ENCODE peak calls at places on chromosomes 13 and 19, in five cellular contexts. One of them, this sample, is unnamed.
A peak's percentile ranks its signal among the peaks of the same experiment; 100 is the strongest.

GRCh38 chr13:101209206-101209893 is 207.0 kb downstream of the NALCN start:
- DNase-seq in lung microvascular endothelial cell: no peak
- DNase-seq in psoas muscle: no peak
- DNase-seq in GM13977: no peak
- DNase-seq in activated gamma-delta T cell treated with Interleukin-2 at 50 U/mL for 16 hours: no peak
- DNase-seq in this sample: no peak

GRCh38 chr13:84460989-84461388 is 578.7 kb upstream of the SLITRK1 start:
- DNase-seq in psoas muscle: no peak
- DNase-seq in lung microvascular endothelial cell: no peak
- DNase-seq in GM13977: no peak
- DNase-seq in activated gamma-delta T cell treated with Interleukin-2 at 50 U/mL for 16 hours: no peak
- DNase-seq in this sample: no peak

GRCh38 chr19:10736916-10737551 is 19.2 kb downstream of the DNM2 start:
- DNase-seq in lung microvascular endothelial cell: no peak
- DNase-seq in activated gamma-delta T cell treated with Interleukin-2 at 50 U/mL for 16 hours: no peak
- DNase-seq in GM13977: no peak
- DNase-seq in psoas muscle: no peak
- DNase-seq in this sample: no peak

GRCh38 chr13:44307255-44307654 is 66.4 kb upstream of the SERP2 start:
- DNase-seq in lung microvascular endothelial cell: no peak
- DNase-seq in activated gamma-delta T cell treated with Interleukin-2 at 50 U/mL for 16 hours: no peak
- DNase-seq in GM13977: no peak
- DNase-seq in psoas muscle: no peak
- DNase-seq in this sample: peak; percentile 65

GRCh38 chr19:377801-378581 is 31.0 kb downstream of the C2CD4C start:
- DNase-seq in lung microvascular endothelial cell: no peak
- DNase-seq in GM13977: no peak
- DNase-seq in psoas muscle: no peak
- DNase-seq in activated gamma-delta T cell treated with Interleukin-2 at 50 U/mL for 16 hours: no peak
- DNase-seq in this sample: no peak

GRCh38 chr19:44401108-44401786 is at the start of gene ZNF285:
- DNase-seq in GM13977: peak; percentile 75
- DNase-seq in psoas muscle: peak; percentile 95
- DNase-seq in activated gamma-delta T cell treated with Interleukin-2 at 50 U/mL for 16 hours: peak; percentile 69
- DNase-seq in lung microvascular endothelial cell: peak; percentile 97
- DNase-seq in this sample: peak; percentile 96

GRCh38 chr13:99431927-99432636 is 69.2 kb upstream of the TM9SF2 start:
- DNase-seq in activated gamma-delta T cell treated with Interleukin-2 at 50 U/mL for 16 hours: no peak
- DNase-seq in psoas muscle: no peak
- DNase-seq in lung microvascular endothelial cell: peak; percentile 59
- DNase-seq in GM13977: peak; percentile 53
- DNase-seq in this sample: no peak

GRCh38 chr13:26923824-26924605 is 163.4 kb upstream of the GPR12 start:
- DNase-seq in activated gamma-delta T cell treated with Interleukin-2 at 50 U/mL for 16 hours: no peak
- DNase-seq in lung microvascular endothelial cell: no peak
- DNase-seq in psoas muscle: no peak
- DNase-seq in GM13977: no peak
- DNase-seq in this sample: no peak

GRCh38 chr13:21528616-21529015 is 69.5 kb upstream of the ZDHHC20 start:
- DNase-seq in activated gamma-delta T cell treated with Interleukin-2 at 50 U/mL for 16 hours: no peak
- DNase-seq in psoas muscle: no peak
- DNase-seq in GM13977: no peak
- DNase-seq in lung microvascular endothelial cell: no peak
- DNase-seq in this sample: no peak

GRCh38 chr13:107835339-107836018 is 379.9 kb downstream of the LIG4 start:
- DNase-seq in GM13977: no peak
- DNase-seq in psoas muscle: no peak
- DNase-seq in lung microvascular endothelial cell: no peak
- DNase-seq in activated gamma-delta T cell treated with Interleukin-2 at 50 U/mL for 16 hours: no peak
- DNase-seq in this sample: no peak

This sample was measured in dermis microvascular lymphatic vessel endothelial cell.